ENCODE peak calls at places on chromosome 12, in eight cellular contexts. D, N, C, U, A, Y, W and Q are unnamed samples.

GRCh38 chr12:46212108-46212982 is 56.5 kb downstream of the SLC38A1 start:
- DNase-seq in N (no peak), Y (no peak), C (no peak), W (no peak), U (peak), D (no peak), A (no peak), Q (no peak)

GRCh38 chr12:50221228-50222008 is 54.2 kb upstream of the CERS5 start:
- DNase-seq in U (no peak), C (no peak), W (peak), D (no peak), Y (peak), N (no peak), A (peak), Q (no peak)

GRCh38 chr12:117481470-117481869 is 120.0 kb upstream of the NOS1 start:
- DNase-seq in D (no peak), A (no peak), W (no peak), U (no peak), Y (no peak), N (no peak), C (no peak), Q (no peak)

GRCh38 chr12:124296295-124296915 is 1.5 kb downstream of the RFLNA start:
- DNase-seq in U (no peak), A (no peak), Y (no peak), N (no peak), W (peak), D (no peak), C (no peak), Q (no peak)

GRCh38 chr12:45725631-45726593 is 3.6 kb upstream of the ARID2 start:
- DNase-seq in Y (peak), N (peak), D (no peak), W (peak), A (peak), C (no peak), U (peak), Q (peak)

GRCh38 chr12:5720405-5721045 is 224.5 kb downstream of the ANO2 start:
- DNase-seq in N (no peak), U (no peak), A (no peak), W (no peak), Y (no peak), D (no peak), C (no peak), Q (no peak)

GRCh38 chr12:76020281-76020680 is 11.3 kb downstream of the PHLDA1 start:
- DNase-seq in U (no peak), D (no peak), N (peak), Y (no peak), A (no peak), W (peak), C (peak), Q (peak)

GRCh38 chr12:123942911-123943648 is 29.6 kb downstream of the CCDC92 start:
- DNase-seq in C (no peak), D (no peak), Y (no peak), N (no peak), A (no peak), U (no peak), W (no peak), Q (no peak)